ENCODE peak calls at places on chromosomes 4 and X, in five cellular contexts. H is SK-N-DZ, T is GM23338, D is H9, J is mammary epithelial cell. U is an unnamed sample.
A peak's percentile ranks its signal among the peaks of the same experiment; 100 is the strongest.

GRCh38 chr4:140085924-140086323 is 68.1 kb downstream of the MAML3 start:
- DNase-seq in T (no peak), J (no peak), H (no peak), D (no peak), U (no peak)

GRCh38 chrX:55135171-55135570 is 46.4 kb downstream of the PAGE2 start:
- DNase-seq in H (peak; percentile 22), J (peak; percentile 8), T (peak; percentile 20), D (no peak), U (peak; percentile 24)

GRCh38 chr4:19739101-19739651 is 512.5 kb upstream of the SLIT2 start:
- DNase-seq in J (peak; percentile 47), D (no peak), T (no peak), H (no peak), U (no peak)

GRCh38 chr4:3302164-3302785 is 9.5 kb downstream of the RGS12 start:
- DNase-seq in D (no peak), H (no peak), J (no peak), T (no peak), U (no peak)

GRCh38 chr4:35300996-35301774 is 943.1 kb downstream of the ARAP2 start:
- DNase-seq in H (no peak), J (no peak), D (peak; percentile 65), T (peak; percentile 69), U (peak; percentile 47)

GRCh38 chr4:112523764-112524505 is 8.0 kb upstream of the NEUROG2 start:
- DNase-seq in H (peak; percentile 59), T (peak; percentile 96), D (peak; percentile 95), J (peak; percentile 67), U (peak; percentile 94)

GRCh38 chr4:96003941-96004340 is 164.0 kb downstream of the PDHA2 start:
- DNase-seq in T (no peak), J (no peak), H (peak; percentile 21), D (no peak), U (no peak)

GRCh38 chr4:3414421-3415279 is 27.1 kb upstream of the HGFAC start:
- DNase-seq in T (no peak), H (no peak), J (no peak), D (peak; percentile 18), U (no peak)

GRCh38 chr4:55468724-55469123 is 73.0 kb downstream of the TMEM165 start:
- DNase-seq in J (peak; percentile 28), D (no peak), H (no peak), T (no peak), U (no peak)

GRCh38 chrX:19846995-19847790 is 40.2 kb downstream of the SH3KBP1 start:
- DNase-seq in H (no peak), J (peak; percentile 65), D (no peak), T (peak; percentile 30), U (peak; percentile 86)

GRCh38 chrX:118773782-118774181 is 46.4 kb downstream of the IL13RA1 start:
- DNase-seq in D (no peak), T (no peak), H (no peak), J (peak; percentile 88), U (no peak)

GRCh38 chrX:107324493-107325310 is 118.3 kb downstream of the DNAAF6 start:
- DNase-seq in H (peak; percentile 46), D (peak; percentile 95), T (peak; percentile 82), J (peak; percentile 13), U (peak; percentile 97)

GRCh38 chr4:170047774-170048354 is 21.7 kb upstream of the MFAP3L start:
- DNase-seq in T (peak; percentile 79), H (peak; percentile 67), J (peak; percentile 25), D (no peak), U (no peak)

GRCh38 chrX:115898382-115899001 is 272.1 kb upstream of the AGTR2 start:
- DNase-seq in T (peak; percentile 43), H (peak; percentile 78), D (peak; percentile 65), J (peak; percentile 67), U (peak; percentile 64)

GRCh38 chr4:102328045-102328444 is 17.2 kb downstream of the SLC39A8 start:
- DNase-seq in H (no peak), J (peak; percentile 60), T (no peak), D (no peak), U (no peak)

GRCh38 chrX:115582871-115583729 is 22.1 kb downstream of the PLS3 start:
- DNase-seq in D (peak; percentile 81), H (no peak), T (peak; percentile 49), J (peak; percentile 43), U (peak; percentile 82)

GRCh38 chrX:130173190-130173895 is 1.6 kb downstream of the RAB33A start:
- DNase-seq in J (no peak), D (no peak), T (no peak), H (no peak), U (no peak)

GRCh38 chr4:7464259-7464655 is 29.5 kb upstream of the PSAPL1 start:
- DNase-seq in J (no peak), H (no peak), D (peak; percentile 45), T (no peak), U (peak; percentile 92)

GRCh38 chr4:80322716-80323115 is 12.8 kb upstream of the CFAP299 start:
- DNase-seq in J (peak; percentile 62), D (no peak), H (no peak), T (no peak), U (no peak)

GRCh38 chrX:80808160-80808735 is 1.4 kb downstream of the BRWD3 start:
- DNase-seq in D (peak; percentile 54), T (peak; percentile 67), J (peak; percentile 71), H (peak; percentile 73), U (peak; percentile 90)

GRCh38 chr4:177485528-177485927 is 43.3 kb upstream of the AGA start:
- DNase-seq in H (no peak), T (no peak), D (no peak), J (peak; percentile 89), U (no peak)

GRCh38 chrX:53320543-53321215 is 39.3 kb upstream of the IQSEC2 start:
- DNase-seq in D (no peak), H (no peak), T (peak; percentile 15), J (no peak), U (peak; percentile 27)

GRCh38 chr4:112517067-112517588 is 1.1 kb upstream of the NEUROG2 start:
- DNase-seq in H (no peak), J (no peak), T (peak; percentile 67), D (peak; percentile 64), U (peak; percentile 65)

GRCh38 chrX:38278682-38279081 is 48.6 kb downstream of the RPGR start:
- DNase-seq in T (no peak), J (no peak), H (no peak), D (no peak), U (no peak)

GRCh38 chr4:6423575-6423974 is 48.8 kb downstream of the PPP2R2C start:
- DNase-seq in T (no peak), J (no peak), H (no peak), D (no peak), U (no peak)

GRCh38 chr4:17817027-17817426 is 6.2 kb downstream of the NCAPG start:
- DNase-seq in D (no peak), J (peak; percentile 53), H (peak; percentile 18), T (peak; percentile 70), U (no peak)

GRCh38 chrX:155841232-155841631 is 39.9 kb upstream of the VAMP7 start:
- DNase-seq in J (no peak), T (no peak), H (no peak), D (no peak), U (no peak)

GRCh38 chr4:183596056-183596757 is 62.8 kb downstream of the RWDD4 start:
- DNase-seq in T (no peak), J (peak; percentile 12), D (no peak), H (no peak), U (peak; percentile 30)

GRCh38 chrX:77085372-77085771 is 361.8 kb upstream of the FGF16 start:
- DNase-seq in H (no peak), J (no peak), D (no peak), T (peak; percentile 4), U (no peak)

U was measured in ELF-1.